ENCODE peak calls at places on chromosomes 6 and 20, in six cellular contexts. L is stimulated activated CD8-positive, alpha-beta memory T cell treated with anti-CD3 and anti-CD28 coated beads, Interleukin-15, amount 100 ng/mL, for 1 hour; P is renal cortical epithelial cell; X is fibroblast of lung; M is colonic mucosa; S is right cardiac atrium. B is an unnamed sample.

GRCh38 chr6:133248241-133249001 is 7.3 kb downstream of the EYA4 start:
- DNase-seq in L (no peak), P (peak), X (peak), M (no peak), S (no peak), B (no peak)

GRCh38 chr6:114471450-114471849 is 128.6 kb upstream of the HS3ST5 start:
- DNase-seq in L (no peak), P (no peak), X (no peak), M (no peak), S (no peak), B (no peak)

GRCh38 chr6:40901322-40902055 is 137.5 kb downstream of the UNC5CL start:
- DNase-seq in L (no peak), P (no peak), X (no peak), M (no peak), S (no peak), B (no peak)

GRCh38 chr6:98816799-98817198 is 17.6 kb upstream of the POU3F2 start:
- DNase-seq in L (no peak), P (no peak), X (no peak), M (no peak), S (no peak), B (no peak)

GRCh38 chr6:72218125-72218524 is 331.8 kb downstream of the RIMS1 start:
- DNase-seq in L (no peak), P (peak), X (peak), M (no peak), S (no peak), B (peak)

GRCh38 chr6:12911387-12911960 is 194.9 kb downstream of the PHACTR1 start:
- DNase-seq in L (no peak), P (peak), X (peak), M (no peak), S (no peak), B (no peak)

GRCh38 chr6:105322499-105323231 is 80.2 kb downstream of the PREP start:
- DNase-seq in L (no peak), P (no peak), X (no peak), M (no peak), S (no peak), B (no peak)

GRCh38 chr6:169528755-169529154 is 173.1 kb downstream of the WDR27 start:
- DNase-seq in L (no peak), P (no peak), X (no peak), M (no peak), S (no peak), B (no peak)

GRCh38 chr6:106244521-106244920 is 81.0 kb downstream of the ATG5 start:
- DNase-seq in L (no peak), P (no peak), X (no peak), M (no peak), S (no peak), B (no peak)

GRCh38 chr20:35515949-35516645 is 13.4 kb downstream of the C20orf173 start:
- DNase-seq in L (no peak), P (peak), X (peak), M (no peak), S (no peak), B (peak)

GRCh38 chr6:30820196-30820595 is 64.1 kb upstream of the DDR1 start:
- DNase-seq in L (no peak), P (peak), X (peak), M (peak), S (peak), B (peak)

GRCh38 chr6:158853072-158853871 is 34.1 kb upstream of the EZR start:
- DNase-seq in L (peak), P (peak), X (peak), M (peak), S (peak), B (peak)

GRCh38 chr6:5053864-5054426 is 31.2 kb upstream of the PPP1R3G start:
- DNase-seq in L (no peak), P (peak), X (no peak), M (no peak), S (no peak), B (no peak)

GRCh38 chr6:53493635-53494025 is 51.3 kb downstream of the GCLC start:
- DNase-seq in L (no peak), P (no peak), X (peak), M (no peak), S (no peak), B (no peak)

GRCh38 chr6:66478705-66479104 is 771.7 kb upstream of the EYS start:
- DNase-seq in L (no peak), P (no peak), X (no peak), M (no peak), S (no peak), B (no peak)

GRCh38 chr6:56349196-56349595 is 101.8 kb upstream of the COL21A1 start:
- DNase-seq in L (no peak), P (no peak), X (peak), M (no peak), S (no peak), B (no peak)

GRCh38 chr6:100228437-100229424 is 234.7 kb upstream of the MCHR2 start:
- DNase-seq in L (peak), P (peak), X (peak), M (peak), S (peak), B (peak)

B was measured in AG08396.